ENCODE peak calls at places on chromosomes 3 and 15, in seven cellular contexts. C, Q, L, X, K, E and N are unnamed samples.

GRCh38 chr3:56796202-56796601 is 5.5 kb downstream of the ARHGEF3 start:
- DNase-seq in C (no peak), Q (no peak), L (no peak), X (no peak), K (no peak), E (no peak), N (peak; percentile 88)

GRCh38 chr15:66924889-66925288 is 140.5 kb upstream of the SMAD3 start:
- DNase-seq in C (no peak), Q (no peak), L (no peak), X (no peak), K (no peak), E (no peak), N (no peak)

GRCh38 chr15:66936115-66936863 is 129.1 kb upstream of the SMAD3 start:
- DNase-seq in C (no peak), Q (no peak), L (no peak), X (no peak), K (no peak), E (peak; percentile 78), N (no peak)

GRCh38 chr15:68318008-68318835 is 40.7 kb downstream of the FEM1B start:
- DNase-seq in C (no peak), Q (no peak), L (no peak), X (no peak), K (no peak), E (peak; percentile 34), N (no peak)

GRCh38 chr3:148873270-148873927 is 8.3 kb downstream of the CPA3 start:
- DNase-seq in C (no peak), Q (no peak), L (no peak), X (no peak), K (no peak), E (no peak), N (peak; percentile 15)

GRCh38 chr15:67244966-67245478 is 9.4 kb downstream of the AAGAB start:
- DNase-seq in C (no peak), Q (no peak), L (no peak), X (no peak), K (no peak), E (no peak), N (peak; percentile 23)

GRCh38 chr15:78880828-78881227 is 8.1 kb downstream of the MORF4L1 start:
- DNase-seq in C (no peak), Q (no peak), L (no peak), X (no peak), K (no peak), E (no peak), N (no peak)

GRCh38 chr15:86915811-86916331 is 836.2 kb downstream of the AGBL1 start:
- DNase-seq in C (peak; percentile 28), Q (no peak), L (peak; percentile 0), X (peak; percentile 79), K (no peak), E (no peak), N (peak; percentile 63)

GRCh38 chr3:3531476-3531875 is 267.8 kb upstream of the LRRN1 start:
- DNase-seq in C (no peak), Q (no peak), L (no peak), X (no peak), K (no peak), E (no peak), N (no peak)

GRCh38 chr15:56095406-56095805 is 102.0 kb upstream of the NEDD4 start:
- DNase-seq in C (no peak), Q (no peak), L (no peak), X (no peak), K (no peak), E (no peak), N (no peak)

GRCh38 chr3:11007534-11007933 is 15.0 kb downstream of the SLC6A1 start:
- DNase-seq in C (no peak), Q (no peak), L (no peak), X (no peak), K (no peak), E (no peak), N (no peak)

GRCh38 chr3:72338082-72338941 is 509.9 kb downstream of the SHQ1 start:
- DNase-seq in C (no peak), Q (no peak), L (no peak), X (no peak), K (no peak), E (no peak), N (peak; percentile 52)

GRCh38 chr15:43893956-43894355 is 67.2 kb downstream of the WDR76 start:
- DNase-seq in C (no peak), Q (no peak), L (no peak), X (no peak), K (no peak), E (no peak), N (no peak)

GRCh38 chr3:53544357-53544756 is 49.9 kb downstream of the CACNA1D start:
- DNase-seq in C (no peak), Q (no peak), L (no peak), X (no peak), K (no peak), E (no peak), N (no peak)

GRCh38 chr15:95770191-95770590 is 560.3 kb upstream of the NR2F2 start:
- DNase-seq in C (no peak), Q (no peak), L (peak; percentile 3), X (no peak), K (no peak), E (no peak), N (peak; percentile 54)

GRCh38 chr15:75228787-75229186 is 27.1 kb downstream of the C15orf39 start:
- DNase-seq in C (no peak), Q (no peak), L (no peak), X (no peak), K (peak; percentile 9), E (peak; percentile 49), N (no peak)

GRCh38 chr3:51933471-51934138 is 8.1 kb downstream of the RRP9 start:
- DNase-seq in C (no peak), Q (no peak), L (no peak), X (no peak), K (no peak), E (no peak), N (no peak)

GRCh38 chr15:28896944-28897343 is 11.2 kb downstream of the APBA2 start:
- DNase-seq in C (no peak), Q (no peak), L (peak; percentile 78), X (no peak), K (no peak), E (no peak), N (peak; percentile 96)

GRCh38 chr15:74957301-74958035 is 896 bp upstream of the RPP25 start:
- DNase-seq in C (no peak), Q (no peak), L (no peak), X (no peak), K (no peak), E (peak; percentile 81), N (no peak)

GRCh38 chr15:80554526-80554925 is 140.6 kb upstream of the ABHD17C start:
- DNase-seq in C (no peak), Q (no peak), L (no peak), X (no peak), K (no peak), E (no peak), N (no peak)